ENCODE peak calls at places on chromosomes 11 and 22, in eight cellular contexts. H is HFFc6; M is HCT116; T is left lung; K is A549; S is CD8-positive, alpha-beta T cell; Q is fibroblast of lung; J is omental fat pad. D is an unnamed sample.

GRCh38 chr11:69696749-69697488 is 6.9 kb downstream of the FGF19 start:
- DNase-seq in K (no peak), S (no peak), Q (no peak), H (no peak), M (no peak), J (no peak), T (no peak), D (no peak)

GRCh38 chr22:19576460-19577421 is 52.5 kb upstream of the CLDN5 start:
- DNase-seq in J (no peak), H (peak), Q (peak), M (no peak), K (no peak), S (peak), T (no peak), D (peak)

GRCh38 chr22:27149886-27150529 is 492.6 kb downstream of the MIAT start:
- DNase-seq in H (no peak), S (no peak), M (no peak), Q (peak), J (no peak), K (no peak), T (no peak), D (peak)

GRCh38 chr11:107591098-107591445 is at the start of gene ELMOD1:
- DNase-seq in J (no peak), K (peak), M (no peak), S (no peak), T (peak), H (peak), Q (peak), D (no peak)

GRCh38 chr22:46914916-46915894 is 152.8 kb downstream of the TBC1D22A start:
- DNase-seq in T (no peak), S (no peak), Q (no peak), K (no peak), H (no peak), J (no peak), M (no peak), D (no peak)

GRCh38 chr11:111348147-111348546 is 30.9 kb downstream of the POU2AF1 start:
- DNase-seq in Q (no peak), S (no peak), H (no peak), T (no peak), K (no peak), J (no peak), M (no peak), D (no peak)

GRCh38 chr11:64643258-64643881 is 52.4 kb downstream of the SLC22A12 start:
- DNase-seq in K (no peak), Q (no peak), H (no peak), J (no peak), T (no peak), M (no peak), S (no peak), D (no peak)

GRCh38 chr11:119712459-119713360 is 16.3 kb downstream of the NECTIN1 start:
- DNase-seq in Q (no peak), M (no peak), J (no peak), T (no peak), S (no peak), H (no peak), K (no peak), D (no peak)

GRCh38 chr22:18023509-18024275 is 669 bp downstream of the MICAL3 start:
- DNase-seq in S (no peak), J (peak), T (peak), H (peak), K (peak), M (peak), Q (peak), D (peak)

GRCh38 chr22:45310331-45311032 is 748 bp downstream of the FAM118A start:
- DNase-seq in Q (no peak), S (no peak), K (no peak), T (no peak), M (no peak), J (no peak), H (no peak), D (no peak)

GRCh38 chr22:48907591-48907990 is 920.1 kb downstream of the BRD1 start:
- DNase-seq in K (no peak), H (no peak), S (no peak), J (no peak), Q (no peak), M (no peak), T (no peak), D (no peak)

GRCh38 chr11:132632641-132633124 is 899.6 kb downstream of the OPCML start:
- DNase-seq in K (peak), J (no peak), Q (peak), T (no peak), S (no peak), H (peak), M (no peak), D (peak)

GRCh38 chr11:127521413-127521812 is 520.8 kb upstream of the KIRREL3 start:
- DNase-seq in S (no peak), M (no peak), K (no peak), J (no peak), H (peak), Q (peak), T (no peak), D (no peak)

GRCh38 chr11:22730319-22730718 is 63.9 kb downstream of the GAS2 start:
- DNase-seq in T (no peak), Q (no peak), M (no peak), H (no peak), S (no peak), J (no peak), K (peak), D (no peak)

GRCh38 chr22:49211176-49211575 is 616.5 kb downstream of the BRD1 start:
- DNase-seq in H (no peak), J (no peak), K (no peak), S (no peak), M (no peak), Q (no peak), T (peak), D (no peak)

GRCh38 chr11:64164392-64165312 is 1.3 kb downstream of the MACROD1 start:
- DNase-seq in J (no peak), S (no peak), H (no peak), K (no peak), M (no peak), T (peak), Q (no peak), D (no peak)

GRCh38 chr11:117582491-117582890 is 214.5 kb downstream of the DSCAML1 start:
- DNase-seq in T (peak), Q (no peak), S (no peak), M (no peak), H (no peak), J (no peak), K (no peak), D (no peak)

GRCh38 chr22:30079952-30080533 is at the start of gene HORMAD2:
- DNase-seq in S (no peak), J (no peak), T (peak), H (no peak), K (no peak), M (no peak), Q (peak), D (no peak)

GRCh38 chr11:27719575-27719925 is 19.3 kb upstream of the BDNF start:
- DNase-seq in K (no peak), J (no peak), H (no peak), S (no peak), Q (no peak), T (no peak), M (no peak), D (no peak)

GRCh38 chr11:115555336-115556090 is 51.3 kb upstream of the CADM1 start:
- DNase-seq in K (no peak), J (no peak), Q (peak), S (no peak), T (no peak), H (no peak), M (no peak), D (no peak)

GRCh38 chr11:59801160-59801706 is 9.3 kb downstream of the MRPL16 start:
- DNase-seq in K (no peak), H (no peak), M (no peak), S (no peak), T (no peak), J (no peak), Q (no peak), D (no peak)

GRCh38 chr11:120222916-120223315 is 12.1 kb downstream of the OAF start:
- DNase-seq in J (no peak), K (no peak), Q (no peak), T (no peak), S (no peak), M (no peak), H (no peak), D (no peak)

GRCh38 chr11:60783911-60784310 is 1.2 kb upstream of the MS4A10 start:
- DNase-seq in S (no peak), Q (no peak), M (no peak), J (no peak), K (no peak), T (no peak), H (no peak), D (no peak)

GRCh38 chr11:113113801-113114451 is 152.7 kb downstream of the NCAM1 start:
- DNase-seq in J (no peak), K (no peak), T (no peak), M (no peak), Q (no peak), H (no peak), S (no peak), D (no peak)

GRCh38 chr11:67500818-67501584 is 4.2 kb downstream of the PITPNM1 start:
- DNase-seq in T (no peak), J (no peak), M (no peak), H (no peak), K (no peak), S (no peak), Q (no peak), D (no peak)

GRCh38 chr11:67504023-67504949 is 877 bp downstream of the PITPNM1 start:
- DNase-seq in M (no peak), J (no peak), T (no peak), S (no peak), K (no peak), Q (peak), H (no peak), D (no peak)

GRCh38 chr11:67503119-67504022 is 1.8 kb downstream of the PITPNM1 start:
- DNase-seq in K (no peak), H (no peak), M (no peak), T (no peak), J (no peak), Q (no peak), S (no peak), D (no peak)

GRCh38 chr11:67501854-67502253 is 3.3 kb downstream of the PITPNM1 start:
- DNase-seq in T (no peak), J (no peak), Q (no peak), S (no peak), M (no peak), K (no peak), H (no peak), D (no peak)

GRCh38 chr11:67502328-67502979 is 2.7 kb downstream of the PITPNM1 start:
- DNase-seq in T (no peak), H (no peak), K (no peak), S (no peak), M (no peak), J (no peak), Q (no peak), D (no peak)
- TF ChIP-seq CTCF in T (no peak), H (no peak), K (no peak), S (no peak), M (no peak), J (no peak), Q (no peak), D (no peak)

GRCh38 chr11:43649501-43649900 is 31.0 kb upstream of the HSD17B12 start:
- DNase-seq in J (no peak), Q (no peak), K (no peak), T (no peak), M (no peak), S (no peak), H (no peak), D (no peak)
- TF ChIP-seq CTCF in J (no peak), Q (no peak), K (no peak), T (no peak), M (no peak), S (no peak), H (no peak), D (no peak)

GRCh38 chr22:37258005-37258790 is 14.1 kb upstream of the RAC2 start:
- DNase-seq in M (no peak), S (no peak), H (no peak), T (peak), J (no peak), K (no peak), Q (no peak), D (no peak)
- TF ChIP-seq CTCF in M (no peak), S (no peak), H (no peak), T (no peak), J (no peak), K (no peak), Q (no peak), D (no peak)

GRCh38 chr11:88494857-88495256 is 157.3 kb upstream of the CTSC start:
- DNase-seq in K (peak), J (no peak), H (no peak), T (no peak), Q (no peak), S (no peak), M (no peak), D (no peak)
- TF ChIP-seq CTCF in K (no peak), J (no peak), H (no peak), T (no peak), Q (no peak), S (no peak), M (no peak), D (no peak)